ENCODE peak calls at places on chromosomes 4 and X, in eight cellular contexts. G is cardiac muscle cell, J is small intestine, I is GM23248, R is left ventricle myocardium inferior, U is SJSA1, X is esophagus muscularis mucosa, O is HCT116. T is an unnamed sample. For H3K4me1 and H3K36me3, the result is how much of the 10 kb centered on the place peaks cover.

GRCh38 chrX:154649864-154650510 is 3.4 kb downstream of the CTAG2 start:
- DNase-seq in G (no peak), J (no peak), I (no peak), R (no peak), U (no peak), X (no peak), O (no peak), T (no peak)

GRCh38 chr4:71441186-71442169 is 102.7 kb downstream of the SLC4A4 start:
- DNase-seq in G (no peak), J (no peak), I (no peak), R (no peak), U (no peak), X (no peak), O (no peak), T (no peak)

GRCh38 chr4:95551653-95552052 is 2.9 kb upstream of the UNC5C start:
- DNase-seq in G (no peak), J (no peak), I (no peak), R (no peak), U (no peak), X (no peak), O (no peak), T (no peak)

GRCh38 chr4:150256841-150257273 is 178.6 kb downstream of the DCLK2 start:
- DNase-seq in G (no peak), J (peak), I (no peak), R (no peak), U (no peak), X (peak), O (no peak), T (no peak)

GRCh38 chr4:24642941-24643628 is 58.7 kb upstream of the DHX15 start:
- DNase-seq in G (peak), J (no peak), I (peak), R (no peak), U (peak), X (peak), O (no peak), T (no peak)

GRCh38 chr4:173878701-173879100 is 348.7 kb upstream of the HAND2 start:
- DNase-seq in G (peak), J (no peak), I (peak), R (peak), U (no peak), X (no peak), O (no peak), T (no peak)

GRCh38 chr4:112036881-112037280 is 108.4 kb upstream of the FAM241A start:
- DNase-seq in G (no peak), J (peak), I (peak), R (no peak), U (no peak), X (no peak), O (no peak), T (no peak)

GRCh38 chrX:52934704-52935468 is 23.4 kb downstream of the FAM156A start:
- DNase-seq in G (peak), J (peak), I (peak), R (peak), U (peak), X (peak), O (peak), T (peak)

GRCh38 chr4:23038626-23039245 is 346.0 kb downstream of the GBA3 start:
- DNase-seq in G (no peak), J (no peak), I (no peak), R (no peak), U (no peak), X (no peak), O (no peak), T (no peak)

GRCh38 chr4:26525751-26526150 is 35.5 kb upstream of the CCKAR start:
- DNase-seq in G (no peak), J (no peak), I (peak), R (no peak), U (no peak), X (peak), O (no peak), T (no peak)

GRCh38 chrX:5915783-5916182 is 312.9 kb downstream of the NLGN4X start:
- DNase-seq in G (no peak), J (no peak), I (no peak), R (no peak), U (no peak), X (no peak), O (no peak), T (no peak)

GRCh38 chr4:118284169-118284568 is 68.6 kb downstream of the PRSS12 start:
- DNase-seq in G (no peak), J (no peak), I (no peak), R (no peak), U (no peak), X (no peak), O (no peak), T (no peak)

GRCh38 chrX:115652221-115652620 is 91.2 kb downstream of the PLS3 start:
- DNase-seq in G (peak), J (no peak), I (no peak), R (no peak), U (no peak), X (no peak), O (no peak), T (no peak)

GRCh38 chrX:9662148-9662547 is 103.5 kb downstream of the GPR143 start:
- DNase-seq in G (peak), J (no peak), I (peak), R (no peak), U (peak), X (no peak), O (no peak), T (no peak)
- H3K4me1 ChIP-seq in G (under half), J (under half), I (under half), R (under half), U (half or more), X (under half), O (under half), T (under half)

GRCh38 chr4:82358773-82359324 is 14.9 kb downstream of the HNRNPD start:
- DNase-seq in G (no peak), J (no peak), I (no peak), R (no peak), U (no peak), X (no peak), O (no peak), T (no peak)
- H3K36me3 ChIP-seq in G (under half), J (under half), I (half or more), R (under half), U (half or more), X (under half), O (half or more), T (under half)

DNA sequence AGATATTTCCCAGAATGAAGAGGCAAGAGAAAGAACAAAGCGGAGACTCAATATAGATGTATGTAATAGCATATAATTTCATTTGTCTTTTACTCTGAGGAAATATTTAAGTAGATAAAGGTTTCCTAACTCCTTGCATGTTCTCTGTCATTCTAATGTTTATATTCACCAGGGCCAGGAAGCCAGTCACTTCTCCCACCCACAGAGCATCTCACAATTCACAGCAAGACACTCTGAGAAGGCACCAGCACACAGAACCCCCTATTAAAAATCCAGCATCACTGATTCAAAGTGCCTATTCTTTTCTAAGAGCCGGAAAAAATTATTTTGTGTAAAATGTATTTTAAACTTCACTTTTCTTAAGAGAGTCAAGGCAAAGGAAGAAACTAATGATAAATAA is 927.1 kb downstream of the C4orf33 start:
- DNase-seq in G (no peak), J (no peak), I (no peak), R (no peak), U (no peak), X (no peak), O (no peak), T (no peak)
- H3K4me1 ChIP-seq in G (under half), J (under half), I (under half), R (under half), U (under half), X (under half), O (under half), T (under half)

GRCh38 chr4:113474017-113474416 is 287.5 kb downstream of the CAMK2D start:
- DNase-seq in G (peak), J (no peak), I (peak), R (no peak), U (no peak), X (no peak), O (peak), T (no peak)
- H3K36me3 ChIP-seq in G (under half), J (under half), I (under half), R (under half), U (under half), X (under half), O (under half), T (under half)

GRCh38 chr4:165328101-165328425 is 594 bp downstream of the MSMO1 start:
- DNase-seq in G (no peak), J (no peak), I (no peak), R (no peak), U (no peak), X (no peak), O (no peak), T (no peak)
- H3K4me1 ChIP-seq in G (under half), J (under half), I (under half), R (under half), U (under half), X (under half), O (under half), T (under half)

GRCh38 chr4:1974836-1975235 is 33.9 kb downstream of the NELFA start:
- DNase-seq in G (no peak), J (no peak), I (no peak), R (no peak), U (no peak), X (no peak), O (no peak), T (no peak)

GRCh38 chr4:1973661-1974060 is 35.1 kb downstream of the NELFA start:
- DNase-seq in G (no peak), J (no peak), I (no peak), R (no peak), U (no peak), X (no peak), O (no peak), T (no peak)

GRCh38 chr4:1972414-1972813 is 36.4 kb downstream of the NELFA start:
- DNase-seq in G (no peak), J (no peak), I (no peak), R (no peak), U (no peak), X (no peak), O (no peak), T (no peak)

GRCh38 chr4:1971456-1972200 is 37.1 kb downstream of the NELFA start:
- DNase-seq in G (no peak), J (no peak), I (no peak), R (no peak), U (no peak), X (no peak), O (no peak), T (no peak)

DNA sequence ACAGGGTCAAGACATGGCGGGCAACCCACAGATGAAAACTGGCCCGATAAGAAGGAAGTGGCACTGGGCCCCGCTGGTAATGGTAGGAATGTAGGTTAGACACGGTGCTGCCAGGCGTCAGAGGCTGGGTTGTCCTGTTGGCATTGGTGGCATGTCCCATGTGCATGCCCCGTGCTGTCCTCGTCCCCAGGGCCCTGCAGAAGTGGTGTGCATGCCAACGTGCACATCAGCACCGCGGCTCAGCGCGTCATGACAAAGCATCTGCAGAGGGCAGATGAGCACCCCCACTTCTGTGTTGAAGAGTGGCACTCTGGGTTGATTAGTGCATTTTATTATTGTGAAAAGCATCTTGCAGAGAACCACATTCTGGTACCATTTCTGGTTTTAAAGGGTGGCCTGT is 35.6 kb downstream of the NELFA start:
- DNase-seq in G (no peak), J (no peak), I (no peak), R (no peak), U (no peak), X (no peak), O (no peak), T (no peak)
- H3K36me3 ChIP-seq in G (under half), J (under half), I (under half), R (half or more), U (under half), X (half or more), O (under half), T (under half)